ENCODE peak calls at places on chromosomes 5 and 9, in four cellular contexts. F, W, M and T are unnamed samples.
A peak's percentile ranks its signal among the peaks of the same experiment; 100 is the strongest.

GRCh38 chr5:2702096-2702879 is 49.2 kb downstream of the IRX2 start:
- DNase-seq in F (no peak), W (no peak), M (no peak), T (no peak)

GRCh38 chr5:143889986-143890385 is 78.0 kb downstream of the HMHB1 start:
- DNase-seq in F (no peak), W (no peak), M (no peak), T (no peak)

GRCh38 chr9:7377489-7377888 is 422.1 kb downstream of the DMAC1 start:
- DNase-seq in F (no peak), W (no peak), M (no peak), T (no peak)

GRCh38 chr5:167940911-167941310 is 350.5 kb upstream of the WWC1 start:
- DNase-seq in F (no peak), W (no peak), M (no peak), T (no peak)

GRCh38 chr5:26749829-26750228 is 288.6 kb downstream of the CDH9 start:
- DNase-seq in F (no peak), W (no peak), M (no peak), T (no peak)

GRCh38 chr9:95313010-95313498 is 4.5 kb downstream of the FANCC start:
- DNase-seq in F (peak; percentile 62), W (no peak), M (peak; percentile 54), T (peak; percentile 87)

GRCh38 chr9:114220129-114220541 is 64.8 kb downstream of the COL27A1 start:
- DNase-seq in F (no peak), W (no peak), M (no peak), T (no peak)

GRCh38 chr9:105842023-105842644 is 147.8 kb downstream of the TMEM38B start:
- DNase-seq in F (peak; percentile 48), W (peak; percentile 14), M (peak; percentile 50), T (no peak)

GRCh38 chr9:128420651-128421473 is at the start of gene CERCAM:
- DNase-seq in F (peak; percentile 81), W (peak; percentile 48), M (peak; percentile 47), T (peak; percentile 85)

GRCh38 chr5:74212336-74212735 is 428.2 kb downstream of the ENC1 start:
- DNase-seq in F (peak; percentile 46), W (no peak), M (peak; percentile 88), T (no peak)

GRCh38 chr9:7293091-7293490 is 506.5 kb downstream of the DMAC1 start:
- DNase-seq in F (no peak), W (no peak), M (no peak), T (no peak)

GRCh38 chr5:111061618-111062017 is 9.9 kb upstream of the TSLP start:
- DNase-seq in F (no peak), W (no peak), M (no peak), T (no peak)

GRCh38 chr5:59254055-59254687 is 639.4 kb downstream of the PDE4D start:
- DNase-seq in F (no peak), W (no peak), M (no peak), T (no peak)

GRCh38 chr5:163377982-163378381 is 59.4 kb upstream of the CCNG1 start:
- DNase-seq in F (peak; percentile 4), W (no peak), M (no peak), T (no peak)

GRCh38 chr9:125807065-125807464 is 59.9 kb downstream of the PBX3 start:
- DNase-seq in F (no peak), W (no peak), M (no peak), T (no peak)

GRCh38 chr9:129750010-129750409 is 2.8 kb downstream of the PTGES start:
- DNase-seq in F (no peak), W (no peak), M (peak; percentile 91), T (no peak)

GRCh38 chr9:81506941-81507864 is 182.1 kb downstream of the TLE1 start:
- DNase-seq in F (no peak), W (no peak), M (no peak), T (no peak)

GRCh38 chr5:108379722-108380530 is 2.0 kb downstream of the FBXL17 start:
- DNase-seq in F (no peak), W (no peak), M (no peak), T (no peak)

GRCh38 chr9:15509931-15510788 is 610 bp downstream of the PSIP1 start:
- DNase-seq in F (peak; percentile 82), W (peak; percentile 51), M (peak; percentile 73), T (peak; percentile 85)

GRCh38 chr9:32926901-32927300 is 74.5 kb downstream of the APTX start:
- DNase-seq in F (no peak), W (no peak), M (no peak), T (no peak)

GRCh38 chr9:136910901-136911245 is 24.6 kb downstream of the TRAF2 start:
- DNase-seq in F (no peak), W (no peak), M (no peak), T (no peak)

GRCh38 chr9:99970481-99970880 is 64.0 kb downstream of the STX17 start:
- DNase-seq in F (no peak), W (no peak), M (no peak), T (no peak)

GRCh38 chr9:107639426-107639825 is 149.9 kb upstream of the KLF4 start:
- DNase-seq in F (no peak), W (no peak), M (no peak), T (no peak)

GRCh38 chr5:37501152-37501551 is 122.0 kb downstream of the WDR70 start:
- DNase-seq in F (no peak), W (no peak), M (no peak), T (no peak)

GRCh38 chr9:4837768-4838546 is 45.2 kb downstream of the RCL1 start:
- DNase-seq in F (no peak), W (no peak), M (no peak), T (no peak)

GRCh38 chr9:98087420-98088354 is 31.2 kb downstream of the NANS start:
- DNase-seq in F (peak; percentile 75), W (peak; percentile 32), M (peak; percentile 81), T (peak; percentile 85)

GRCh38 chr5:137566118-137566541 is 67.0 kb upstream of the SPOCK1 start:
- DNase-seq in F (no peak), W (no peak), M (no peak), T (no peak)

GRCh38 chr5:43627028-43627427 is 24.0 kb downstream of the NNT start:
- DNase-seq in F (peak; percentile 71), W (peak; percentile 23), M (peak; percentile 94), T (no peak)

GRCh38 chr5:68227532-68228160 is 12.1 kb downstream of the PIK3R1 start:
- DNase-seq in F (no peak), W (no peak), M (no peak), T (no peak)

GRCh38 chr5:80763211-80763610 is 108.4 kb upstream of the DHFR start:
- DNase-seq in F (no peak), W (no peak), M (no peak), T (no peak)

GRCh38 chr5:113265190-113265589 is 169.6 kb downstream of the TSSK1B start:
- DNase-seq in F (no peak), W (no peak), M (no peak), T (no peak)

GRCh38 chr9:73114958-73115357 is 36.7 kb upstream of the ANXA1 start:
- DNase-seq in F (no peak), W (no peak), M (no peak), T (no peak)

GRCh38 chr9:1319436-1319835 is 269.3 kb downstream of the DMRT2 start:
- DNase-seq in F (no peak), W (no peak), M (no peak), T (no peak)

GRCh38 chr9:125541840-125542243 is 165.2 kb downstream of the MAPKAP1 start:
- DNase-seq in F (no peak), W (no peak), M (no peak), T (no peak)

GRCh38 chr5:56375011-56375410 is 141.9 kb upstream of the ANKRD55 start:
- DNase-seq in F (no peak), W (no peak), M (no peak), T (no peak)

GRCh38 chr5:143019614-143020515 is 249.7 kb downstream of the ARHGAP26 start:
- DNase-seq in F (peak; percentile 35), W (no peak), M (peak; percentile 81), T (no peak)

GRCh38 chr5:53679261-53679660 is 118.8 kb downstream of the NDUFS4 start:
- DNase-seq in F (no peak), W (no peak), M (peak; percentile 23), T (no peak)

GRCh38 chr5:56951131-56951945 is 585 bp downstream of the MIER3 start:
- DNase-seq in F (peak; percentile 84), W (peak; percentile 63), M (peak; percentile 78), T (peak; percentile 81)

GRCh38 chr5:67315802-67316103 is 119.2 kb upstream of the CD180 start:
- DNase-seq in F (no peak), W (no peak), M (no peak), T (no peak)

GRCh38 chr5:150609843-150610584 is 30.4 kb upstream of the SYNPO start:
- DNase-seq in F (no peak), W (no peak), M (no peak), T (peak; percentile 41)
- H3K9ac ChIP-seq in F (no peak overlapping the region), W (no peak overlapping the region), M (no peak overlapping the region), T (no peak overlapping the region)

DNA sequence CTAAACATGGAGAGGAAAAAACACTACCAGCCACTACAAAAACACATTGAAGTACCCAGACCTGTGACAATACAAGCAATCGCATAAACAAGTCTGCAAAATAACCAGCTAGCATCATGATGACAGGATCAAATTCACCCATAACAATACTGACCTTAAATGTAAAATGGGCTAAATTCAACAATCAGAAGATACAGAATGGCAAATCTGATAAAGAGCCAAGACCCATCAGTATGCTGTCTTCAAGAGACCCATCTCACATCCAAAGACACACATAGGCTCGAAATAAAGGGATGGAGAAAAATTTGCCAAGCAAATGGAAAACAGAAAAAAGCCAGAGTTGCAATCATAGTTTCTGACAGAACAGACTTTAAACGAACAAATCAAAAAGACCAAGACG is 294.4 kb downstream of the MEF2C start:
- DNase-seq in F (no peak), W (no peak), M (no peak), T (no peak)
- H3K9ac ChIP-seq in F (no peak overlapping the region), W (no peak overlapping the region), M (no peak overlapping the region), T (no peak overlapping the region)

GRCh38 chr9:34380034-34380510 is 3.4 kb upstream of the MYORG start:
- DNase-seq in F (peak; percentile 56), W (peak; percentile 29), M (no peak), T (no peak)
- H3K9ac ChIP-seq in F (no peak overlapping the region), W (peak overlapping the region; percentile 66), M (peak overlapping the region; percentile 32), T (peak overlapping the region; percentile 53)

DNA sequence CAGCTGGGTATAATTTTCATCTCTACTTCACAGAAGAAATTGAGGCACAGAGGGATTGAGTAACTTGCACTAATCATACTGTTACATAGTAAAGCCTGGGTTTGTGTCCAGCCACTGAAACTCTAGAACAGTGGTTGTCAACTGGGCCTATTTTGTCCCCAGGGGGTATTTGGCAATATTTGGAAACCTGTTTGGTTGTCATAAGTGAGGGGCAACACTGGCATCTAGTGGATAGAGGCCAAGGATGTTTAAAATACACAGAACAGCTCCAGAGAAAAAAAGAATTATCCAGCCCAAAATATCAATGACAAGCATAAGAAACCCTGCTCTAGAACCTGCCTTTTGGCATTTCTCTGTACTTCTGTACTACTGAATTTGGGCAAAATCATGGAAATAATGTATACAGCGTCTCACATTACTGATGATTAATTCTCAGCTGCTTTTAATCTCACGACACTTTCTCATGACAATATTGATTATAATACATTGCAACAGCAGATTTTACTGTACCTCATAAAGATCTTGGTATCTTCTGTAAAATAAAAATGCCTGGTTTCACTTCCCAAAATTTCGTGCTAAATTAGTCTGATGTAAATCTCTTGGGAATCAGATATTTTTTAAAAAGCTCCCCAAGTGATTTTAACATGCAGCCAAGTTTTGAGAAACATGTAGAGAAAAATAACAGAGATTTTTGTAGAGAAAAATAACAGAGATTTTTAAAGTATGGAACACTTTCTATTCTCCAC is 112.7 kb downstream of the RORB start:
- DNase-seq in F (peak; percentile 8), W (no peak), M (peak; percentile 33), T (no peak)
- H3K9ac ChIP-seq in F (no peak overlapping the region), W (no peak overlapping the region), M (no peak overlapping the region), T (no peak overlapping the region)